ENCODE peak calls at places on chromosomes 16 and 17, in five cellular contexts. One of them, this sample, is unnamed.
A peak's percentile ranks its signal among the peaks of the same experiment; 100 is the strongest.

GRCh38 chr17:73404246-73404645 is 92.4 kb upstream of the CDC42EP4 start:
- DNase-seq in right atrium auricular region: no peak
- DNase-seq in AG04449: no peak
- DNase-seq in GM13977: no peak
- DNase-seq in upper lobe of right lung: no peak
- DNase-seq in this sample: no peak

GRCh38 chr17:57523926-57524634 is 221.0 kb downstream of the CCDC182 start:
- DNase-seq in right atrium auricular region: no peak
- DNase-seq in AG04449: no peak
- DNase-seq in GM13977: no peak
- DNase-seq in upper lobe of right lung: peak; percentile 73
- DNase-seq in this sample: no peak

GRCh38 chr16:74019608-74020007 is 277.0 kb upstream of the PSMD7 start:
- DNase-seq in right atrium auricular region: no peak
- DNase-seq in AG04449: no peak
- DNase-seq in GM13977: no peak
- DNase-seq in upper lobe of right lung: no peak
- DNase-seq in this sample: no peak

GRCh38 chr16:81694494-81695285 is 84.4 kb upstream of the PLCG2 start:
- DNase-seq in right atrium auricular region: no peak
- DNase-seq in AG04449: no peak
- DNase-seq in GM13977: no peak
- DNase-seq in upper lobe of right lung: no peak
- DNase-seq in this sample: no peak

GRCh38 chr16:9003763-9004162 is 40.1 kb upstream of the USP7 start:
- DNase-seq in right atrium auricular region: no peak
- DNase-seq in AG04449: no peak
- DNase-seq in GM13977: no peak
- DNase-seq in upper lobe of right lung: no peak
- DNase-seq in this sample: no peak

GRCh38 chr16:14405611-14406537 is 224.2 kb downstream of the PARN start:
- DNase-seq in right atrium auricular region: no peak
- DNase-seq in AG04449: no peak
- DNase-seq in GM13977: peak; percentile 67
- DNase-seq in upper lobe of right lung: no peak
- DNase-seq in this sample: no peak

GRCh38 chr17:27751166-27751565 is 49.2 kb downstream of the NOS2 start:
- DNase-seq in right atrium auricular region: no peak
- DNase-seq in AG04449: no peak
- DNase-seq in GM13977: no peak
- DNase-seq in upper lobe of right lung: peak; percentile 40
- DNase-seq in this sample: no peak

GRCh38 chr16:89279666-89280481 is 62.4 kb downstream of the ZNF778 start:
- DNase-seq in right atrium auricular region: no peak
- DNase-seq in AG04449: no peak
- DNase-seq in GM13977: no peak
- DNase-seq in upper lobe of right lung: no peak
- DNase-seq in this sample: no peak

GRCh38 chr17:30199600-30199999 is 35.9 kb downstream of the SLC6A4 start:
- DNase-seq in right atrium auricular region: no peak
- DNase-seq in AG04449: no peak
- DNase-seq in GM13977: no peak
- DNase-seq in upper lobe of right lung: no peak
- DNase-seq in this sample: no peak

GRCh38 chr17:82267575-82268379 is 5.7 kb downstream of the CSNK1D start:
- DNase-seq in right atrium auricular region: peak; percentile 97
- DNase-seq in AG04449: peak; percentile 80
- DNase-seq in GM13977: no peak
- DNase-seq in upper lobe of right lung: peak; percentile 95
- DNase-seq in this sample: peak; percentile 92

GRCh38 chr16:18984425-18985005 is 781 bp downstream of the TMC7 start:
- DNase-seq in right atrium auricular region: no peak
- DNase-seq in AG04449: no peak
- DNase-seq in GM13977: no peak
- DNase-seq in upper lobe of right lung: no peak
- DNase-seq in this sample: no peak

GRCh38 chr16:50677351-50677750 is 3.8 kb downstream of the SNX20 start:
- DNase-seq in right atrium auricular region: no peak
- DNase-seq in AG04449: no peak
- DNase-seq in GM13977: no peak
- DNase-seq in upper lobe of right lung: no peak
- DNase-seq in this sample: no peak

GRCh38 chr16:16019488-16019887 is 70.1 kb downstream of the ABCC1 start:
- DNase-seq in right atrium auricular region: no peak
- DNase-seq in AG04449: no peak
- DNase-seq in GM13977: no peak
- DNase-seq in upper lobe of right lung: no peak
- DNase-seq in this sample: no peak

GRCh38 chr16:30028438-30029093 is 2.5 kb downstream of the TLCD3B start:
- DNase-seq in right atrium auricular region: no peak
- DNase-seq in AG04449: no peak
- DNase-seq in GM13977: no peak
- DNase-seq in upper lobe of right lung: no peak
- DNase-seq in this sample: no peak

GRCh38 chr17:34665150-34665802 is 85.9 kb downstream of the TMEM132E start:
- DNase-seq in right atrium auricular region: no peak
- DNase-seq in AG04449: no peak
- DNase-seq in GM13977: no peak
- DNase-seq in upper lobe of right lung: no peak
- DNase-seq in this sample: no peak

GRCh38 chr17:77719806-77720205 is 238.7 kb upstream of the TNRC6C start:
- DNase-seq in right atrium auricular region: peak; percentile 11
- DNase-seq in AG04449: no peak
- DNase-seq in GM13977: no peak
- DNase-seq in upper lobe of right lung: no peak
- DNase-seq in this sample: no peak

GRCh38 chr17:50052822-50053653 is 2.9 kb upstream of the ITGA3 start:
- DNase-seq in right atrium auricular region: peak; percentile 68
- DNase-seq in AG04449: no peak
- DNase-seq in GM13977: no peak
- DNase-seq in upper lobe of right lung: no peak
- DNase-seq in this sample: no peak

GRCh38 chr17:74963656-74964055 is 8.9 kb downstream of the HID1 start:
- DNase-seq in right atrium auricular region: no peak
- DNase-seq in AG04449: no peak
- DNase-seq in GM13977: no peak
- DNase-seq in upper lobe of right lung: no peak
- DNase-seq in this sample: no peak
- TF ChIP-seq CTCF in right atrium auricular region: no peak
- TF ChIP-seq CTCF in AG04449: peak; percentile 32
- TF ChIP-seq CTCF in GM13977: no peak
- TF ChIP-seq CTCF in upper lobe of right lung: no peak
- TF ChIP-seq CTCF in this sample: no peak

GRCh38 chr17:41687828-41688640 is 651 bp upstream of the EIF1 start:
- DNase-seq in right atrium auricular region: no peak
- DNase-seq in AG04449: no peak
- DNase-seq in GM13977: no peak
- DNase-seq in upper lobe of right lung: peak; percentile 74
- DNase-seq in this sample: peak; percentile 79
- TF ChIP-seq CTCF in right atrium auricular region: no peak
- TF ChIP-seq CTCF in AG04449: peak; percentile 24
- TF ChIP-seq CTCF in GM13977: peak; percentile 40
- TF ChIP-seq CTCF in upper lobe of right lung: peak; percentile 35
- TF ChIP-seq CTCF in this sample: no peak

GRCh38 chr16:87682852-87683399 is 80.6 kb downstream of the JPH3 start:
- DNase-seq in right atrium auricular region: no peak
- DNase-seq in AG04449: no peak
- DNase-seq in GM13977: no peak
- DNase-seq in upper lobe of right lung: no peak
- DNase-seq in this sample: no peak

GRCh38 chr16:87679593-87680271 is 77.4 kb downstream of the JPH3 start:
- DNase-seq in right atrium auricular region: no peak
- DNase-seq in AG04449: no peak
- DNase-seq in GM13977: no peak
- DNase-seq in upper lobe of right lung: no peak
- DNase-seq in this sample: no peak

GRCh38 chr16:87680272-87680644 is 78.0 kb downstream of the JPH3 start:
- DNase-seq in right atrium auricular region: no peak
- DNase-seq in AG04449: no peak
- DNase-seq in GM13977: no peak
- DNase-seq in upper lobe of right lung: no peak
- DNase-seq in this sample: no peak

GRCh38 chr16:87684106-87684677 is 81.6 kb downstream of the KLHDC4 start:
- DNase-seq in right atrium auricular region: no peak
- DNase-seq in AG04449: no peak
- DNase-seq in GM13977: no peak
- DNase-seq in upper lobe of right lung: no peak
- DNase-seq in this sample: no peak

GRCh38 chr16:87681990-87682570 is 79.8 kb downstream of the JPH3 start:
- DNase-seq in right atrium auricular region: no peak
- DNase-seq in AG04449: peak; percentile 14
- DNase-seq in GM13977: peak; percentile 77
- DNase-seq in upper lobe of right lung: no peak
- DNase-seq in this sample: no peak
- TF ChIP-seq CTCF in right atrium auricular region: no peak
- TF ChIP-seq CTCF in AG04449: peak; percentile 43
- TF ChIP-seq CTCF in GM13977: peak; percentile 42
- TF ChIP-seq CTCF in upper lobe of right lung: no peak
- TF ChIP-seq CTCF in this sample: no peak

DNA sequence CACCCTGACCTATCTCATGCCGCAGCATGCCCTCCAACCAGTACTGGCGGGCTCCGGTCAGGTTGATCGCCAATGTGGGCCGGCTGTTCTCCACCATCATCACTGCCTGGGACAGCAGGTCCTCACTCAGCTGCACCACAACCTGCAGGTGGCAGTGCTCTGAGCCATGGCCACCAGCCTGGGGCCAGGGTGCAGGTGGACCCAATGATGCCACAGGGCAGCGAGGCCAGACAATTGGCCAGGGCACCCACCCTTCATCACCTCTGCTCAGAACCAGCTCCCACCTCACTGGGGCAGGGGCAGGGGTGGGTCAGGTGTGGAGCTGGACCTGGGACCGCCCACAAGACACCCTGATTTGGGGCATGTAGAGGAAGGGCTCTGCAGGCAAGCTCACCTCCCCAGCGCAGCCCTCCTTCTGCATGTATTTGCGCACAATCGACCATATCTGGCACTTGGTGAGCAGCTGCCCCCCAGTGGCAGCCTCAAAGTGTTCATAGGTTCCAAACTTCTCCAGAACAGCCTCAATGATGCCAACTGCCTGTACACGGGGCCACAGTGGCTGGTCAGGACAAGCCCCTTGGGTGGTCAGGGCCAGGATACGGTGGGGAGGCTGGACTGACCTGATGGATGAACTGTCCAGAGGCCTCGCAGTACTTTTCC is 4.2 kb downstream of the MATCAP1 start:
- DNase-seq in right atrium auricular region: no peak
- DNase-seq in AG04449: no peak
- DNase-seq in GM13977: no peak
- DNase-seq in upper lobe of right lung: no peak
- DNase-seq in this sample: no peak
- TF ChIP-seq CTCF in right atrium auricular region: no peak
- TF ChIP-seq CTCF in AG04449: peak; percentile 11
- TF ChIP-seq CTCF in GM13977: no peak
- TF ChIP-seq CTCF in upper lobe of right lung: no peak
- TF ChIP-seq CTCF in this sample: no peak

GRCh38 chr17:32266389-32267269 is 997 bp downstream of the RHBDL3 start:
- DNase-seq in right atrium auricular region: no peak
- DNase-seq in AG04449: no peak
- DNase-seq in GM13977: no peak
- DNase-seq in upper lobe of right lung: no peak
- DNase-seq in this sample: no peak
- TF ChIP-seq CTCF in right atrium auricular region: no peak
- TF ChIP-seq CTCF in AG04449: no peak
- TF ChIP-seq CTCF in GM13977: no peak
- TF ChIP-seq CTCF in upper lobe of right lung: no peak
- TF ChIP-seq CTCF in this sample: no peak

GRCh38 chr17:21679256-21680146 is 12.8 kb upstream of the KCNJ18 start:
- DNase-seq in right atrium auricular region: no peak
- DNase-seq in AG04449: no peak
- DNase-seq in GM13977: no peak
- DNase-seq in upper lobe of right lung: no peak
- DNase-seq in this sample: no peak
- TF ChIP-seq CTCF in right atrium auricular region: no peak
- TF ChIP-seq CTCF in AG04449: no peak
- TF ChIP-seq CTCF in GM13977: no peak
- TF ChIP-seq CTCF in upper lobe of right lung: no peak
- TF ChIP-seq CTCF in this sample: no peak

This sample was measured in breast epithelium.